ENCODE peak calls at places on chromosomes 5 and 9, in six cellular contexts. One of them, this sample, is unnamed.

GRCh38 chr9:107635137-107635802 is 145.7 kb upstream of the KLF4 start:
- DNase-seq in cardiac fibroblast: peak
- DNase-seq in NCI-H1092 treated with DMSO at 0.1 percent for 48 hours: no peak
- DNase-seq in activated T-helper 1 cell treated with Interleukin-2 at 50 U/mL for 16 hours: no peak
- DNase-seq in amniotic stem cell: no peak
- DNase-seq in posterior cingulate gyrus: no peak
- DNase-seq in this sample: no peak

GRCh38 chr9:135081264-135081660 is 6.2 kb upstream of the OLFM1 start:
- DNase-seq in cardiac fibroblast: no peak
- DNase-seq in amniotic stem cell: no peak
- DNase-seq in posterior cingulate gyrus: no peak
- DNase-seq in NCI-H1092 treated with DMSO at 0.1 percent for 48 hours: no peak
- DNase-seq in activated T-helper 1 cell treated with Interleukin-2 at 50 U/mL for 16 hours: no peak
- DNase-seq in this sample: no peak

GRCh38 chr5:115685480-115685879 is 59.6 kb upstream of the TMED7 start:
- DNase-seq in activated T-helper 1 cell treated with Interleukin-2 at 50 U/mL for 16 hours: no peak
- DNase-seq in cardiac fibroblast: no peak
- DNase-seq in posterior cingulate gyrus: no peak
- DNase-seq in amniotic stem cell: no peak
- DNase-seq in NCI-H1092 treated with DMSO at 0.1 percent for 48 hours: no peak
- DNase-seq in this sample: no peak

GRCh38 chr9:77589046-77589795 is 58.9 kb downstream of the GNA14 start:
- DNase-seq in activated T-helper 1 cell treated with Interleukin-2 at 50 U/mL for 16 hours: no peak
- DNase-seq in amniotic stem cell: no peak
- DNase-seq in posterior cingulate gyrus: no peak
- DNase-seq in NCI-H1092 treated with DMSO at 0.1 percent for 48 hours: peak
- DNase-seq in cardiac fibroblast: no peak
- DNase-seq in this sample: no peak

GRCh38 chr5:140381972-140382371 is 19.7 kb upstream of the ANKHD1 start:
- DNase-seq in amniotic stem cell: no peak
- DNase-seq in posterior cingulate gyrus: no peak
- DNase-seq in cardiac fibroblast: no peak
- DNase-seq in NCI-H1092 treated with DMSO at 0.1 percent for 48 hours: no peak
- DNase-seq in activated T-helper 1 cell treated with Interleukin-2 at 50 U/mL for 16 hours: no peak
- DNase-seq in this sample: no peak

GRCh38 chr5:68522863-68523262 is 307.3 kb downstream of the PIK3R1 start:
- DNase-seq in NCI-H1092 treated with DMSO at 0.1 percent for 48 hours: no peak
- DNase-seq in cardiac fibroblast: no peak
- DNase-seq in amniotic stem cell: no peak
- DNase-seq in posterior cingulate gyrus: no peak
- DNase-seq in activated T-helper 1 cell treated with Interleukin-2 at 50 U/mL for 16 hours: no peak
- DNase-seq in this sample: no peak

GRCh38 chr5:146337264-146337904 is 1.3 kb upstream of the POU4F3 start:
- DNase-seq in cardiac fibroblast: no peak
- DNase-seq in NCI-H1092 treated with DMSO at 0.1 percent for 48 hours: no peak
- DNase-seq in activated T-helper 1 cell treated with Interleukin-2 at 50 U/mL for 16 hours: no peak
- DNase-seq in amniotic stem cell: no peak
- DNase-seq in posterior cingulate gyrus: no peak
- DNase-seq in this sample: no peak

GRCh38 chr5:170113517-170113891 is 7.8 kb downstream of the FOXI1 start:
- DNase-seq in posterior cingulate gyrus: no peak
- DNase-seq in amniotic stem cell: no peak
- DNase-seq in cardiac fibroblast: no peak
- DNase-seq in activated T-helper 1 cell treated with Interleukin-2 at 50 U/mL for 16 hours: no peak
- DNase-seq in NCI-H1092 treated with DMSO at 0.1 percent for 48 hours: no peak
- DNase-seq in this sample: no peak

GRCh38 chr9:103757062-103757461 is 337.0 kb upstream of the SMC2 start:
- DNase-seq in activated T-helper 1 cell treated with Interleukin-2 at 50 U/mL for 16 hours: no peak
- DNase-seq in cardiac fibroblast: no peak
- DNase-seq in posterior cingulate gyrus: no peak
- DNase-seq in NCI-H1092 treated with DMSO at 0.1 percent for 48 hours: no peak
- DNase-seq in amniotic stem cell: no peak
- DNase-seq in this sample: no peak

GRCh38 chr5:14364576-14365472 is 216.8 kb upstream of the OTULINL start:
- DNase-seq in activated T-helper 1 cell treated with Interleukin-2 at 50 U/mL for 16 hours: no peak
- DNase-seq in amniotic stem cell: no peak
- DNase-seq in NCI-H1092 treated with DMSO at 0.1 percent for 48 hours: peak
- DNase-seq in posterior cingulate gyrus: no peak
- DNase-seq in cardiac fibroblast: no peak
- DNase-seq in this sample: no peak